ENCODE peak calls at places on chromosomes 13 and 19, in five cellular contexts. One of them, this sample, is unnamed.

GRCh38 chr13:33016414-33017409 is at the start of gene KL:
- DNase-seq in Peyer's patch: peak
- DNase-seq in lower leg skin: peak
- DNase-seq in MCF 10A: no peak
- DNase-seq in AG09309: no peak
- DNase-seq in this sample: no peak

GRCh38 chr13:30009411-30009810 is 159.0 kb upstream of the UBL3 start:
- DNase-seq in Peyer's patch: no peak
- DNase-seq in lower leg skin: no peak
- DNase-seq in MCF 10A: no peak
- DNase-seq in AG09309: no peak
- DNase-seq in this sample: no peak

GRCh38 chr13:33132644-33133440 is 116.6 kb downstream of the KL start:
- DNase-seq in Peyer's patch: no peak
- DNase-seq in lower leg skin: no peak
- DNase-seq in MCF 10A: peak
- DNase-seq in AG09309: no peak
- DNase-seq in this sample: no peak

GRCh38 chr13:24264976-24265375 is 44.4 kb upstream of the C1QTNF9 start:
- DNase-seq in Peyer's patch: no peak
- DNase-seq in lower leg skin: no peak
- DNase-seq in MCF 10A: no peak
- DNase-seq in AG09309: no peak
- DNase-seq in this sample: no peak

GRCh38 chr19:33194527-33194883 is 375 bp downstream of the LRP3 start:
- DNase-seq in Peyer's patch: no peak
- DNase-seq in lower leg skin: no peak
- DNase-seq in MCF 10A: no peak
- DNase-seq in AG09309: no peak
- DNase-seq in this sample: no peak

GRCh38 chr19:15129856-15130580 is 22.8 kb downstream of the SYDE1 start:
- DNase-seq in Peyer's patch: no peak
- DNase-seq in lower leg skin: peak
- DNase-seq in MCF 10A: no peak
- DNase-seq in AG09309: no peak
- DNase-seq in this sample: no peak

GRCh38 chr13:101985321-101985720 is 416.5 kb downstream of the FGF14 start:
- DNase-seq in Peyer's patch: no peak
- DNase-seq in lower leg skin: no peak
- DNase-seq in MCF 10A: peak
- DNase-seq in AG09309: no peak
- DNase-seq in this sample: no peak

GRCh38 chr13:114225610-114226009 is 9.1 kb upstream of the CDC16 start:
- DNase-seq in Peyer's patch: no peak
- DNase-seq in lower leg skin: no peak
- DNase-seq in MCF 10A: no peak
- DNase-seq in AG09309: no peak
- DNase-seq in this sample: no peak

GRCh38 chr13:101514695-101515275 is 62.3 kb downstream of the ITGBL1 start:
- DNase-seq in Peyer's patch: no peak
- DNase-seq in lower leg skin: peak
- DNase-seq in MCF 10A: peak
- DNase-seq in AG09309: no peak
- DNase-seq in this sample: no peak

GRCh38 chr13:112722433-112723250 is 32.8 kb downstream of the ATP11A start:
- DNase-seq in Peyer's patch: peak
- DNase-seq in lower leg skin: peak
- DNase-seq in MCF 10A: peak
- DNase-seq in AG09309: peak
- DNase-seq in this sample: no peak

GRCh38 chr13:72126424-72126823 is 259.4 kb upstream of the DACH1 start:
- DNase-seq in Peyer's patch: no peak
- DNase-seq in lower leg skin: no peak
- DNase-seq in MCF 10A: no peak
- DNase-seq in AG09309: no peak
- DNase-seq in this sample: no peak

GRCh38 chr13:25375727-25376358 is 4.1 kb downstream of the ATP8A2 start:
- DNase-seq in Peyer's patch: no peak
- DNase-seq in lower leg skin: peak
- DNase-seq in MCF 10A: peak
- DNase-seq in AG09309: peak
- DNase-seq in this sample: no peak

GRCh38 chr13:75432045-75432444 is 49.9 kb downstream of the TBC1D4 start:
- DNase-seq in Peyer's patch: no peak
- DNase-seq in lower leg skin: no peak
- DNase-seq in MCF 10A: no peak
- DNase-seq in AG09309: no peak
- DNase-seq in this sample: no peak

GRCh38 chr13:60152114-60152513 is 11.6 kb downstream of the DIAPH3 start:
- DNase-seq in Peyer's patch: no peak
- DNase-seq in lower leg skin: no peak
- DNase-seq in MCF 10A: no peak
- DNase-seq in AG09309: no peak
- DNase-seq in this sample: no peak

GRCh38 chr19:30522359-30522758 is 150.2 kb downstream of the ZNF536 start:
- DNase-seq in Peyer's patch: no peak
- DNase-seq in lower leg skin: no peak
- DNase-seq in MCF 10A: no peak
- DNase-seq in AG09309: no peak
- DNase-seq in this sample: no peak

GRCh38 chr19:35266904-35267817 is 1.6 kb upstream of the USF2 start:
- DNase-seq in Peyer's patch: peak
- DNase-seq in lower leg skin: peak
- DNase-seq in MCF 10A: no peak
- DNase-seq in AG09309: no peak
- DNase-seq in this sample: no peak

GRCh38 chr13:114099191-114099590 is 33.2 kb downstream of the RASA3 start:
- DNase-seq in Peyer's patch: peak
- DNase-seq in lower leg skin: peak
- DNase-seq in MCF 10A: peak
- DNase-seq in AG09309: peak
- DNase-seq in this sample: peak

GRCh38 chr13:94435604-94436226 is 43.8 kb downstream of the DCT start:
- DNase-seq in Peyer's patch: no peak
- DNase-seq in lower leg skin: no peak
- DNase-seq in MCF 10A: peak
- DNase-seq in AG09309: peak
- DNase-seq in this sample: no peak

GRCh38 chr13:113297370-113297871 is 382 bp downstream of the LAMP1 start:
- DNase-seq in Peyer's patch: peak
- DNase-seq in lower leg skin: no peak
- DNase-seq in MCF 10A: peak
- DNase-seq in AG09309: no peak
- DNase-seq in this sample: no peak

GRCh38 chr13:32911506-32911905 is 104.7 kb upstream of the KL start:
- DNase-seq in Peyer's patch: no peak
- DNase-seq in lower leg skin: no peak
- DNase-seq in MCF 10A: peak
- DNase-seq in AG09309: peak
- DNase-seq in this sample: no peak

GRCh38 chr13:68927387-68928026 is 1180.1 kb upstream of the ATXN8OS start:
- DNase-seq in Peyer's patch: no peak
- DNase-seq in lower leg skin: no peak
- DNase-seq in MCF 10A: peak
- DNase-seq in AG09309: no peak
- DNase-seq in this sample: no peak

GRCh38 chr19:46886546-46887239 is 25.9 kb downstream of the ARHGAP35 start:
- DNase-seq in Peyer's patch: no peak
- DNase-seq in lower leg skin: no peak
- DNase-seq in MCF 10A: peak
- DNase-seq in AG09309: no peak
- DNase-seq in this sample: no peak

GRCh38 chr19:16542894-16543498 is 759 bp upstream of the CHERP start:
- DNase-seq in Peyer's patch: no peak
- DNase-seq in lower leg skin: peak
- DNase-seq in MCF 10A: no peak
- DNase-seq in AG09309: no peak
- DNase-seq in this sample: no peak

GRCh38 chr19:32224371-32225244 is 120.8 kb upstream of the ZNF507 start:
- DNase-seq in Peyer's patch: peak
- DNase-seq in lower leg skin: no peak
- DNase-seq in MCF 10A: no peak
- DNase-seq in AG09309: no peak
- DNase-seq in this sample: no peak

GRCh38 chr19:40365613-40366401 is 17.3 kb downstream of the PLD3 start:
- DNase-seq in Peyer's patch: peak
- DNase-seq in lower leg skin: peak
- DNase-seq in MCF 10A: no peak
- DNase-seq in AG09309: no peak
- DNase-seq in this sample: peak

GRCh38 chr19:42658148-42658547 is 63.4 kb upstream of the CEACAM8 start:
- DNase-seq in Peyer's patch: no peak
- DNase-seq in lower leg skin: no peak
- DNase-seq in MCF 10A: no peak
- DNase-seq in AG09309: no peak
- DNase-seq in this sample: no peak

GRCh38 chr13:67438465-67438864 is 208.3 kb upstream of the PCDH9 start:
- DNase-seq in Peyer's patch: no peak
- DNase-seq in lower leg skin: no peak
- DNase-seq in MCF 10A: peak
- DNase-seq in AG09309: no peak
- DNase-seq in this sample: no peak

GRCh38 chr13:74847966-74848365 is 634.0 kb downstream of the TBC1D4 start:
- DNase-seq in Peyer's patch: no peak
- DNase-seq in lower leg skin: no peak
- DNase-seq in MCF 10A: no peak
- DNase-seq in AG09309: no peak
- DNase-seq in this sample: no peak

GRCh38 chr19:45882652-45883585 is 3.0 kb downstream of the IRF2BP1 start:
- DNase-seq in Peyer's patch: peak
- DNase-seq in lower leg skin: peak
- DNase-seq in MCF 10A: peak
- DNase-seq in AG09309: peak
- DNase-seq in this sample: peak

GRCh38 chr19:45881909-45882528 is 3.9 kb downstream of the IRF2BP1 start:
- DNase-seq in Peyer's patch: peak
- DNase-seq in lower leg skin: no peak
- DNase-seq in MCF 10A: no peak
- DNase-seq in AG09309: no peak
- DNase-seq in this sample: no peak

GRCh38 chr19:45883881-45884681 is 1.9 kb downstream of the IRF2BP1 start:
- DNase-seq in Peyer's patch: no peak
- DNase-seq in lower leg skin: no peak
- DNase-seq in MCF 10A: no peak
- DNase-seq in AG09309: no peak
- DNase-seq in this sample: no peak

GRCh38 chr19:45884682-45885555 is 1.0 kb downstream of the IRF2BP1 start:
- DNase-seq in Peyer's patch: no peak
- DNase-seq in lower leg skin: no peak
- DNase-seq in MCF 10A: no peak
- DNase-seq in AG09309: no peak
- DNase-seq in this sample: no peak

GRCh38 chr19:45883586-45883880 is 2.4 kb downstream of the IRF2BP1 start:
- DNase-seq in Peyer's patch: no peak
- DNase-seq in lower leg skin: no peak
- DNase-seq in MCF 10A: no peak
- DNase-seq in AG09309: no peak
- DNase-seq in this sample: no peak
- TF ChIP-seq CTCF in Peyer's patch: no peak
- TF ChIP-seq CTCF in lower leg skin: no peak
- TF ChIP-seq CTCF in MCF 10A: no peak
- TF ChIP-seq CTCF in AG09309: no peak
- TF ChIP-seq CTCF in this sample: no peak

GRCh38 chr19:29201849-29202248 is 11.1 kb downstream of the UQCRFS1 start:
- DNase-seq in Peyer's patch: no peak
- DNase-seq in lower leg skin: no peak
- DNase-seq in MCF 10A: no peak
- DNase-seq in AG09309: no peak
- DNase-seq in this sample: no peak
- TF ChIP-seq CTCF in Peyer's patch: no peak
- TF ChIP-seq CTCF in lower leg skin: no peak
- TF ChIP-seq CTCF in MCF 10A: no peak
- TF ChIP-seq CTCF in AG09309: no peak
- TF ChIP-seq CTCF in this sample: no peak

GRCh38 chr19:4657835-4658234 is 12.3 kb downstream of the MYDGF start:
- DNase-seq in Peyer's patch: no peak
- DNase-seq in lower leg skin: no peak
- DNase-seq in MCF 10A: no peak
- DNase-seq in AG09309: no peak
- DNase-seq in this sample: no peak

GRCh38 chr19:4660993-4661392 is 9.1 kb downstream of the MYDGF start:
- DNase-seq in Peyer's patch: no peak
- DNase-seq in lower leg skin: no peak
- DNase-seq in MCF 10A: no peak
- DNase-seq in AG09309: no peak
- DNase-seq in this sample: no peak

GRCh38 chr19:4662020-4662695 is 8.0 kb downstream of the MYDGF start:
- DNase-seq in Peyer's patch: no peak
- DNase-seq in lower leg skin: no peak
- DNase-seq in MCF 10A: no peak
- DNase-seq in AG09309: no peak
- DNase-seq in this sample: no peak

GRCh38 chr19:4662812-4663211 is 7.3 kb downstream of the MYDGF start:
- DNase-seq in Peyer's patch: no peak
- DNase-seq in lower leg skin: no peak
- DNase-seq in MCF 10A: no peak
- DNase-seq in AG09309: no peak
- DNase-seq in this sample: no peak

GRCh38 chr19:4660181-4660791 is 9.9 kb downstream of the MYDGF start:
- DNase-seq in Peyer's patch: no peak
- DNase-seq in lower leg skin: no peak
- DNase-seq in MCF 10A: peak
- DNase-seq in AG09309: no peak
- DNase-seq in this sample: no peak
- TF ChIP-seq CTCF in Peyer's patch: peak
- TF ChIP-seq CTCF in lower leg skin: no peak
- TF ChIP-seq CTCF in MCF 10A: no peak
- TF ChIP-seq CTCF in AG09309: peak
- TF ChIP-seq CTCF in this sample: no peak

GRCh38 chr13:20093946-20094345 is 66.9 kb downstream of the GJA3 start:
- DNase-seq in Peyer's patch: no peak
- DNase-seq in lower leg skin: no peak
- DNase-seq in MCF 10A: no peak
- DNase-seq in AG09309: no peak
- DNase-seq in this sample: no peak
- TF ChIP-seq CTCF in Peyer's patch: no peak
- TF ChIP-seq CTCF in lower leg skin: no peak
- TF ChIP-seq CTCF in MCF 10A: no peak
- TF ChIP-seq CTCF in AG09309: no peak
- TF ChIP-seq CTCF in this sample: no peak